ENCODE peak calls at places on chromosomes 13 and 19, in five cellular contexts. C, A, Y, J and P are unnamed samples.

GRCh38 chr13:94967183-94968039 is 255.1 kb upstream of the SOX21 start:
- DNase-seq in A (no peak), Y (peak; percentile 53), J (peak; percentile 66), C (no peak), P (no peak)

GRCh38 chr19:15111758-15112157 is 4.6 kb downstream of the SYDE1 start:
- DNase-seq in A (no peak), C (no peak), J (no peak), Y (no peak), P (no peak)

GRCh38 chr13:40271931-40272775 is 394.3 kb downstream of the FOXO1 start:
- DNase-seq in J (peak; percentile 44), A (peak; percentile 84), C (peak; percentile 31), Y (peak; percentile 91), P (peak; percentile 58)

GRCh38 chr19:41955521-41955920 is 3.6 kb downstream of the RABAC1 start:
- DNase-seq in J (no peak), A (no peak), C (no peak), Y (peak; percentile 50), P (no peak)

GRCh38 chr13:44792096-44792495 is 197.2 kb downstream of the NUFIP1 start:
- DNase-seq in Y (no peak), C (no peak), J (no peak), A (no peak), P (no peak)

GRCh38 chr19:5801796-5802616 is 2.9 kb upstream of the NRTN start:
- DNase-seq in Y (no peak), C (no peak), J (peak; percentile 80), A (no peak), P (no peak)

GRCh38 chr13:39516140-39516539 is 86.9 kb downstream of the LHFPL6 start:
- DNase-seq in C (no peak), J (no peak), A (no peak), Y (no peak), P (peak; percentile 39)

GRCh38 chr19:42111811-42112210 is 20.4 kb downstream of the POU2F2 start:
- DNase-seq in J (no peak), C (no peak), A (no peak), Y (no peak), P (no peak)

GRCh38 chr13:33462109-33462508 is 176.6 kb upstream of the STARD13 start:
- DNase-seq in J (no peak), Y (no peak), A (no peak), C (no peak), P (no peak)

GRCh38 chr13:106418556-106418955 is 116.9 kb downstream of the EFNB2 start:
- DNase-seq in A (no peak), C (no peak), J (peak; percentile 23), Y (no peak), P (no peak)

GRCh38 chr13:50419896-50420295 is 404.7 kb downstream of the KCNRG start:
- DNase-seq in A (peak; percentile 31), C (no peak), J (no peak), Y (peak; percentile 76), P (no peak)

GRCh38 chr13:24233351-24233901 is 72.9 kb downstream of the SPATA13 start:
- DNase-seq in J (peak; percentile 35), Y (no peak), C (no peak), A (peak; percentile 45), P (no peak)

GRCh38 chr19:32458500-32459123 is 53.0 kb downstream of the DPY19L3 start:
- DNase-seq in C (no peak), A (no peak), J (no peak), Y (no peak), P (no peak)

GRCh38 chr19:40266111-40266510 is 19.0 kb downstream of the AKT2 start:
- DNase-seq in J (no peak), C (no peak), Y (peak; percentile 85), A (no peak), P (peak; percentile 78)

GRCh38 chr19:3538258-3538929 is 580 bp upstream of the TEKTIP1 start:
- DNase-seq in Y (no peak), C (no peak), A (no peak), J (no peak), P (no peak)

GRCh38 chr19:29858621-29859020 is 46.8 kb downstream of the CCNE1 start:
- DNase-seq in J (no peak), Y (no peak), A (no peak), C (no peak), P (no peak)

GRCh38 chr13:113493315-113493951 is 2.9 kb upstream of the DCUN1D2 start:
- DNase-seq in J (peak; percentile 82), Y (no peak), C (peak; percentile 45), A (no peak), P (no peak)

GRCh38 chr19:35959968-35960320 is 23.8 kb downstream of the LRFN3 start:
- DNase-seq in C (no peak), J (no peak), Y (no peak), A (no peak), P (no peak)

GRCh38 chr13:42064259-42064658 is 15.8 kb downstream of the DGKH start:
- DNase-seq in Y (peak; percentile 36), J (no peak), C (no peak), A (no peak), P (no peak)

GRCh38 chr13:51950722-51951121 is 60.5 kb downstream of the ATP7B start:
- DNase-seq in J (no peak), Y (no peak), A (no peak), C (no peak), P (peak; percentile 54)

GRCh38 chr19:7751157-7751783 is 3.9 kb upstream of the CD209 start:
- DNase-seq in A (no peak), C (no peak), J (no peak), Y (no peak), P (no peak)

GRCh38 chr13:110913322-110913721 is 1.5 kb downstream of the ANKRD10 start:
- DNase-seq in J (peak; percentile 64), Y (no peak), C (peak; percentile 80), A (no peak), P (no peak)

GRCh38 chr19:50001158-50001557 is 24.0 kb downstream of the VRK3 start:
- DNase-seq in C (no peak), A (no peak), J (no peak), Y (no peak), P (no peak)

GRCh38 chr19:34985249-34986022 is 14.7 kb upstream of the GRAMD1A start:
- DNase-seq in C (peak; percentile 57), A (no peak), J (no peak), Y (peak; percentile 90), P (peak; percentile 80)

GRCh38 chr13:50693755-50694154 is 149.7 kb downstream of the DLEU7 start:
- DNase-seq in Y (peak; percentile 90), C (no peak), J (no peak), A (no peak), P (peak; percentile 69)

DNA sequence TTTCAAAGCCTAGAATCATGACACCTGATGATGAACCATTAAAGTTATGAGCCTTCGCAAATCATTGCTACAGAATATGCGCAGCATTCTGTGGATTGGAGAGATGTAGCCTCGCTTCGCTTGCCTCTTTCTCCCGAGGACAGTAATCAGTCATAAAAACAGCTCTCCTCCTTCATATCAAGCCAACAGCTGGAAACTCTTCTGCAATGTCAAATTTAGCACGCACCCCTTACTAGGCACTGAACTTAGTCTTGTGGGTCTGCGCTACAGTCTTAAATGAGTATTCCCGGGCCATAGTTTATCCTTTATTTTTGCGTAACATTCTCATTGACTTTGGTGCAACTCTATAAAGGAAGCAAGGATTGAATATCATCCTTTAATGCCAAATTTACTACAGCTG is 79.5 kb downstream of the DACH1 start:
- DNase-seq in A (no peak), C (no peak), Y (peak; percentile 35), J (peak; percentile 4), P (no peak)
- H3K27ac ChIP-seq in A (no peak overlapping the region), C (no peak overlapping the region), Y (no peak overlapping the region), J (no peak overlapping the region), P (no peak overlapping the region)

GRCh38 chr13:29846475-29847256 is 3.8 kb downstream of the UBL3 start:
- DNase-seq in A (no peak), J (no peak), C (no peak), Y (no peak), P (no peak)
- H3K4me3 ChIP-seq in A (peak overlapping the region; percentile 69), J (peak overlapping the region; percentile 73), C (peak overlapping the region; percentile 84), Y (peak overlapping the region; percentile 73), P (peak overlapping the region; percentile 96)

GRCh38 chr19:2237869-2238153 is 1.2 kb downstream of the SF3A2 start:
- DNase-seq in A (no peak), J (no peak), Y (no peak), C (no peak), P (no peak)
- H3K27ac ChIP-seq in A (no peak overlapping the region), J (peak overlapping the region; percentile 97), Y (no peak overlapping the region), C (no peak overlapping the region), P (no peak overlapping the region)

GRCh38 chr13:31946091-31946770 is 85.3 kb upstream of the FRY start:
- DNase-seq in Y (no peak), J (no peak), A (no peak), C (no peak), P (no peak)
- H3K4me3 ChIP-seq in Y (no peak overlapping the region), J (no peak overlapping the region), A (no peak overlapping the region), C (no peak overlapping the region), P (no peak overlapping the region)

DNA sequence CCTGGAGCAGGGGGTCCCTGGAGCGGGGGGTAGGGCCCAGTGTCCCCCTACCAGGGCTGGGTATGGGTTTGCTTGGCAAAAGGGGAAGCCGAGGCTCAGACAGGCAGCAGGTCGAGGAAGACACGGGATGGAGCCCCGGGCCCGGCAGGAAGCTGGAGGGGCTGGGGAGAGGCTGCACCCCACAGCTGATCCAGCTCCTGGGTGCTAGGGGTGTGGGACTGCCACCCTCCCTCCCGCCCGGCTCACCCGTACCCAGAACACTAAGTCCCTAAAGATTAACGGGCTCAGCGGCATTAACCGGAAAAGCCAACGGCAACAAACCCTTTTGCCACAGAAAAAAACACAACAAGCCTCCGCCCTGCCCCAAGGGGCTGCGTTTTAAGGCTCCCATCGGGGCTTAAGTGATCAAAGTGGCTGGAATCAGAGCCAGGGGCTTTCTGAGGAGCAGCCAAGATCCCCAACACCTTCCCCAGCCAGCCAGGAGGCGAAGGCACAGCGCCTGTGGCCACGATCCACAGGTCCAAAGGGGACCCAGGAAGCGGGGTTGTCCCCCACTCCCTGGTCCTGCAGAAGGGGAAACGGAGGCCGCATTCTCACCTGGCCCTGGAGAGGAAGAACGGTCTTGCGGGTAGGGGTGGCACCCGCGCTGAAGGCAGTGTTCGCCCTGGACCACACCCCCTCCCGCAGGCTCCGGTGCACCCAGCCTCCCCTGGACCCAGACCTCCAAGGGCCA is 5.3 kb downstream of the TCF3 start:
- DNase-seq in J (no peak), Y (no peak), A (no peak), C (no peak), P (no peak)
- H3K27ac ChIP-seq in J (no peak overlapping the region), Y (no peak overlapping the region), A (no peak overlapping the region), C (no peak overlapping the region), P (no peak overlapping the region)